ENCODE peak calls at places on chromosomes 5 and 9, in six cellular contexts. T, C, X, I, H and A are unnamed samples.

GRCh38 chr5:112737088-112737471 is 605 bp upstream of the APC start:
- DNase-seq in X (no peak), T (peak; percentile 1), H (no peak), C (no peak), I (no peak), A (no peak)

GRCh38 chr9:88179080-88179521 is 40.8 kb upstream of the SPATA31C2 start:
- DNase-seq in T (no peak), I (no peak), C (no peak), X (no peak), H (no peak), A (no peak)

GRCh38 chr5:94884294-94884693 is 265.8 kb downstream of the SLF1 start:
- DNase-seq in I (no peak), H (no peak), X (peak; percentile 51), T (no peak), C (no peak), A (no peak)

GRCh38 chr5:95731571-95732554 is 727 bp downstream of the RHOBTB3 start:
- DNase-seq in T (no peak), I (peak; percentile 69), C (peak; percentile 45), H (peak; percentile 32), X (peak; percentile 60), A (no peak)

GRCh38 chr9:115035872-115036612 is 81.9 kb downstream of the TNC start:
- DNase-seq in X (no peak), T (peak; percentile 46), C (no peak), I (peak; percentile 52), H (no peak), A (no peak)

GRCh38 chr9:132647355-132647754 is 22.4 kb downstream of the DDX31 start:
- DNase-seq in H (no peak), I (no peak), C (no peak), T (peak; percentile 98), X (no peak), A (no peak)

GRCh38 chr9:37406603-37407401 is 15.7 kb upstream of the GRHPR start:
- DNase-seq in H (no peak), I (no peak), C (no peak), T (no peak), X (no peak), A (no peak)

GRCh38 chr5:16791036-16791705 is 144.9 kb downstream of the MYO10 start:
- DNase-seq in C (no peak), I (no peak), X (peak; percentile 61), T (peak; percentile 51), H (peak; percentile 58), A (peak; percentile 62)

GRCh38 chr5:57335092-57335491 is 147.5 kb downstream of the ACTBL2 start:
- DNase-seq in I (no peak), H (no peak), C (no peak), T (peak; percentile 46), X (no peak), A (peak; percentile 70)

GRCh38 chr5:153970496-153970895 is 68.2 kb downstream of the FAM114A2 start:
- DNase-seq in I (no peak), T (no peak), X (no peak), C (no peak), H (no peak), A (no peak)

GRCh38 chr5:136729901-136730355 is 364.6 kb upstream of the TRPC7 start:
- DNase-seq in C (no peak), H (no peak), X (no peak), I (no peak), T (peak; percentile 82), A (peak; percentile 71)

GRCh38 chr9:129497837-129498450 is 123.0 kb downstream of the C9orf50 start:
- DNase-seq in H (no peak), I (no peak), C (peak; percentile 22), X (no peak), T (no peak), A (no peak)
- H3K4me3 ChIP-seq in H (peak overlapping the region; percentile 51), I (no peak overlapping the region), C (no peak overlapping the region), X (peak overlapping the region; percentile 58), T (peak overlapping the region; percentile 85), A (no peak overlapping the region)

DNA sequence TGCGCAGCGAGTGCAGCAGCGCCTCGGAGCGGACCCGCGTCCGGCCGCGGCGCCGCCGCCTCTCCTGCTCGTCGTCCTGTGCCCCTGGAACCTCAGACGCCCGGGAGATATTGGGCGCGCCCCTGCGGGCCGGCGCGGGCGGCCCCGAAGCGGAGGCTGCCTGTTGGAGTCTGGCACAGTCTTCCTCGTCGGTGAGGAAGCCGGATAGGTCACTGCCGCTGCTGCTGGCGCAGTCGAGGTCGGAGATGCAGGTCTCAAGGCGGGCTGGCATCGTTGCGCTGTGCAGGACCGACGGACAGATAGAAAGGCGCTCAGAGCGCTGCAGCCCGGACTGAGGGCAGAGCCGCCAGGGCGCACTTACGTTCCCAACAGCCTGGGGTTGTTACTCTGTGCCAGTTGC is 344 bp downstream of the NEUROG1 start:
- DNase-seq in T (no peak), H (no peak), X (peak; percentile 33), I (no peak), C (no peak), A (no peak)
- H3K4me3 ChIP-seq in T (no peak overlapping the region), H (no peak overlapping the region), X (no peak overlapping the region), I (no peak overlapping the region), C (no peak overlapping the region), A (no peak overlapping the region)

GRCh38 chr9:113592806-113593575 is 129.5 kb downstream of the RGS3 start:
- DNase-seq in I (no peak), X (no peak), C (no peak), T (no peak), H (no peak), A (no peak)
- H3K4me3 ChIP-seq in I (no peak overlapping the region), X (no peak overlapping the region), C (no peak overlapping the region), T (peak overlapping the region; percentile 91), H (no peak overlapping the region), A (peak overlapping the region; percentile 50)

DNA sequence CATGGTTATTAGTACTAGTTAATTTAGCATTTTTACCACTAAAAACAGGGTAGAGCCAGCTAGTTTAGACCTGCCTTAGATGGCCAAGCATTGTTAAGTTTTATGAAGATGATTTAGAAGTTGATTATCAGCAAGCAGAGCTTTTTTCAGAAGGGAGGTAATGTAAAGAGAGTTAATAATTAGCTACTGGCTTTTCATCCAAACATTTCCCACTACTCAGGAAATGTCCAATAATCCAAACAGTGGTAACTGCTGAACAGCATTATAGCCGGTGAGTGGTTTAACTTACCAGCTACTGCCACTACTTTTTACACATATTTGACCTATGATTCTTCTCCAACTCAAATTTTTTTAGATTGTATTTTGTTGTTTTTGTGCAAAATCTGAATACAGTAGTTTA is 1.7 kb downstream of the ITGA1 start:
- DNase-seq in H (no peak), I (no peak), C (no peak), X (no peak), T (no peak), A (no peak)
- H3K4me3 ChIP-seq in H (no peak overlapping the region), I (no peak overlapping the region), C (no peak overlapping the region), X (no peak overlapping the region), T (no peak overlapping the region), A (peak overlapping the region; percentile 58)

DNA sequence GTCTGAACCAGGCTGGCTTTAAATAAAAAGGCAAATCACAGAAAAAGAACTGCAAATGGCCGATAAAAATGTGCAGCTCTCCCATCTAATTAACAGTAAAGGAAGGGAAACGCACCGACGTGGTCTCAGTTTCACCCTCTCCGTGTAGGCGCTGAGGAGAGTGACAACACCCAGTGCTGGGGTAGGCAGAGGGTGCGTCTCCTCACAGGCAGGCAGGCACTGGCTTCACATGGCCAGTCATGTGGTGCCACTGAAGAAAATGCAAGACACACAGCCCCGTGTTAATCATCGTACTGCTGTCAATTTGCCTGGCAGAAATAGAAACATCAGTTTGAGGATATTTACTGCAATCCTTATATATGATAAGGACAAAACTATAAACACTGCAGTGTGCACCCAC is 178.4 kb downstream of the FANCC start:
- DNase-seq in I (no peak), C (no peak), T (no peak), X (no peak), H (no peak), A (no peak)
- H3K4me3 ChIP-seq in I (no peak overlapping the region), C (no peak overlapping the region), T (no peak overlapping the region), X (no peak overlapping the region), H (no peak overlapping the region), A (no peak overlapping the region)

GRCh38 chr9:137575725-137576411 is 2.9 kb downstream of the DPH7 start:
- DNase-seq in X (peak; percentile 46), C (no peak), T (no peak), H (no peak), I (peak; percentile 64), A (no peak)

GRCh38 chr9:137574192-137574591 is 4.5 kb downstream of the DPH7 start:
- DNase-seq in H (no peak), I (no peak), T (no peak), X (no peak), C (no peak), A (no peak)

GRCh38 chr9:137578518-137579258 is at the start of gene DPH7:
- DNase-seq in T (peak; percentile 90), H (peak; percentile 88), C (peak; percentile 92), I (peak; percentile 92), X (peak; percentile 97), A (peak; percentile 13)

GRCh38 chr9:137579259-137579604 is 507 bp upstream of the DPH7 start:
- DNase-seq in C (no peak), I (no peak), H (no peak), X (no peak), T (no peak), A (no peak)

DNA sequence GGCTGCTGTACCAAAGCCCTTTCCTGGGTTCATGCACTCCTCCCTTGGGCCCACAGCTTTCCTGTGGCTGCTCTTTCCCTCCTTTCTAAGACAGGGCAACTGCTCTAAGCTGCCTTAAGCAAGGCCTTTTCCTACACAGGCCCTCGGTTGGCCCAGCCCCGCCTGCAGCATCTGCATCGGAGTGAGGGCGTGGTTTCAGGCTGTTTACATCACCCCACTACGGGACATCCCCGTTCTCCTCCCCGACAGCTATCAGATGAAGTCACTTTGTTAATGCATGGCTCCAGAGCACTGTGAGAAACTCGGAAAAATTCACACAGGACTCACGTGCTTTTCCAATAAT is 3.4 kb downstream of the DPH7 start:
- DNase-seq in T (no peak), I (no peak), C (no peak), H (no peak), X (no peak), A (no peak)
- H3K4me3 ChIP-seq in T (no peak overlapping the region), I (peak overlapping the region; percentile 2), C (no peak overlapping the region), H (no peak overlapping the region), X (no peak overlapping the region), A (no peak overlapping the region)

GRCh38 chr5:175694371-175695160 is 36.7 kb downstream of the HRH2 start:
- DNase-seq in T (no peak), X (no peak), I (no peak), H (no peak), C (no peak), A (no peak)
- H3K4me3 ChIP-seq in T (no peak overlapping the region), X (no peak overlapping the region), I (no peak overlapping the region), H (no peak overlapping the region), C (no peak overlapping the region), A (no peak overlapping the region)

DNA sequence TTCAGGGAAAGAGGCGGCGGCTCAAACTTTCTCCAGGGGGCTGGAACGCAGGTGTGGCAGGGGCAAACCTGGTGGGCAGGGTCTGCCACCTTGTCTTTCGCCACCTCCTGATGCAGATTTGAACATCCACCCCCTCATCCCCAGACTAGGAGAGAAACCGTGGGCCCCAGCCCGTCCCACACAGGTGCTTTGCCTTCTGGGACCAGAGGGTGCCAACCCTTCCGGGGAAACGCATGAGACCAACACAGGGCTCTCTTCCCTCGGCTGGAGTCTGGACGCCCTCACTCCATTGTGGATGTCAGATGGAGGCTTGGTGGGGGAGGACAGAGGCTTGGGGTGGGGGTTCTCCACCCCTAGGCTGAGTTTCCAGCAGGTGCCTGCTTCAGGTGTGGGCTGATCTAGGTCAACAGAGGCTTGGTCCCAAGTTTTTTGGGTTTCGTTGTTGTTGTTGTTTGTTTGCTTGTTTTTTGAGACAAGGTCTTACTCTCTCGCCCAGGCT is 9.6 kb downstream of the C9orf50 start:
- DNase-seq in C (no peak), T (no peak), X (no peak), H (no peak), I (no peak), A (no peak)
- H3K4me3 ChIP-seq in C (peak overlapping the region; percentile 61), T (no peak overlapping the region), X (no peak overlapping the region), H (no peak overlapping the region), I (no peak overlapping the region), A (peak overlapping the region; percentile 61)

GRCh38 chr5:149581931-149582768 is 852 bp downstream of the ARHGEF37 start:
- DNase-seq in I (no peak), C (no peak), H (peak; percentile 39), X (peak; percentile 19), T (no peak), A (no peak)
- H3K4me3 ChIP-seq in I (no peak overlapping the region), C (no peak overlapping the region), H (peak overlapping the region; percentile 45), X (no peak overlapping the region), T (peak overlapping the region; percentile 49), A (peak overlapping the region; percentile 48)